ENCODE peak calls at places on chromosome 21, in seven cellular contexts. M, B, N, C, T, S and L are unnamed samples.
A peak's percentile ranks its signal among the peaks of the same experiment; 100 is the strongest.

GRCh38 chr21:42346441-42346840 is 4.4 kb downstream of the TFF2 start:
- DNase-seq in M (no peak), B (no peak), N (no peak), C (no peak), T (no peak), S (no peak), L (no peak)

GRCh38 chr21:28193189-28193588 is 799.5 kb downstream of the LTN1 start:
- DNase-seq in M (no peak), B (no peak), N (no peak), C (no peak), T (no peak), S (no peak), L (peak; percentile 6)

GRCh38 chr21:40615503-40616376 is 231.2 kb downstream of the DSCAM start:
- DNase-seq in M (no peak), B (no peak), N (peak; percentile 62), C (no peak), T (no peak), S (no peak), L (no peak)

GRCh38 chr21:42013338-42013737 is 3.2 kb upstream of the ZBTB21 start:
- DNase-seq in M (no peak), B (no peak), N (no peak), C (no peak), T (no peak), S (no peak), L (peak; percentile 30)

GRCh38 chr21:44773291-44773932 is 28.2 kb downstream of the UBE2G2 start:
- DNase-seq in M (no peak), B (no peak), N (no peak), C (no peak), T (peak; percentile 89), S (no peak), L (peak; percentile 60)

GRCh38 chr21:32826317-32827167 is 55.0 kb upstream of the PAXBP1 start:
- DNase-seq in M (peak; percentile 62), B (peak; percentile 79), N (peak; percentile 58), C (peak; percentile 24), T (peak; percentile 33), S (peak; percentile 75), L (peak; percentile 72)

GRCh38 chr21:29149771-29150425 is 19.5 kb downstream of the MAP3K7CL start:
- DNase-seq in M (no peak), B (peak; percentile 65), N (peak; percentile 78), C (no peak), T (no peak), S (no peak), L (no peak)

GRCh38 chr21:31967334-31967733 is 94.5 kb downstream of the HUNK start:
- DNase-seq in M (no peak), B (no peak), N (no peak), C (no peak), T (no peak), S (no peak), L (no peak)

GRCh38 chr21:31911138-31911907 is 38.5 kb downstream of the HUNK start:
- DNase-seq in M (no peak), B (no peak), N (peak; percentile 29), C (no peak), T (peak; percentile 46), S (no peak), L (no peak)

GRCh38 chr21:45332415-45332814 is 44.7 kb upstream of the POFUT2 start:
- DNase-seq in M (no peak), B (no peak), N (no peak), C (no peak), T (peak; percentile 4), S (no peak), L (no peak)

GRCh38 chr21:41064325-41064724 is 103.6 kb upstream of the BACE2 start:
- DNase-seq in M (no peak), B (no peak), N (no peak), C (no peak), T (no peak), S (no peak), L (no peak)

GRCh38 chr21:40176732-40177131 is 309.5 kb downstream of the PCP4 start:
- DNase-seq in M (peak; percentile 6), B (no peak), N (no peak), C (no peak), T (no peak), S (no peak), L (no peak)

GRCh38 chr21:43832648-43833047 is 32.4 kb upstream of the AGPAT3 start:
- DNase-seq in M (no peak), B (no peak), N (no peak), C (no peak), T (no peak), S (no peak), L (no peak)

GRCh38 chr21:17981060-17981459 is 161.9 kb upstream of the C21orf91 start:
- DNase-seq in M (no peak), B (peak; percentile 42), N (no peak), C (no peak), T (no peak), S (no peak), L (no peak)

GRCh38 chr21:45414396-45415187 is 9.6 kb downstream of the COL18A1 start:
- DNase-seq in M (no peak), B (no peak), N (no peak), C (peak; percentile 27), T (no peak), S (no peak), L (no peak)

GRCh38 chr21:46559291-46559983 is 45.4 kb downstream of the S100B start:
- DNase-seq in M (no peak), B (no peak), N (no peak), C (no peak), T (no peak), S (peak; percentile 55), L (no peak)

GRCh38 chr21:41460578-41461527 is 34.8 kb downstream of the MX1 start:
- DNase-seq in M (peak; percentile 77), B (peak; percentile 79), N (peak; percentile 60), C (peak; percentile 67), T (no peak), S (peak; percentile 81), L (peak; percentile 55)

GRCh38 chr21:32494946-32495703 is 82.6 kb downstream of the EVA1C start:
- DNase-seq in M (no peak), B (peak; percentile 80), N (peak; percentile 89), C (no peak), T (no peak), S (no peak), L (no peak)

GRCh38 chr21:22115746-22116145 is 1117.5 kb downstream of the NCAM2 start:
- DNase-seq in M (no peak), B (no peak), N (no peak), C (no peak), T (no peak), S (no peak), L (no peak)

GRCh38 chr21:22125581-22125980 is 1127.4 kb downstream of the NCAM2 start:
- DNase-seq in M (no peak), B (no peak), N (no peak), C (no peak), T (no peak), S (no peak), L (no peak)

GRCh38 chr21:22120616-22121266 is 1122.5 kb downstream of the NCAM2 start:
- DNase-seq in M (peak; percentile 54), B (peak; percentile 2), N (no peak), C (no peak), T (no peak), S (no peak), L (peak; percentile 23)
- TF ChIP-seq CTCF in M (peak; percentile 61), B (peak; percentile 35), N (peak; percentile 39), C (no peak), T (peak; percentile 48), S (peak; percentile 8), L (peak; percentile 39)

DNA sequence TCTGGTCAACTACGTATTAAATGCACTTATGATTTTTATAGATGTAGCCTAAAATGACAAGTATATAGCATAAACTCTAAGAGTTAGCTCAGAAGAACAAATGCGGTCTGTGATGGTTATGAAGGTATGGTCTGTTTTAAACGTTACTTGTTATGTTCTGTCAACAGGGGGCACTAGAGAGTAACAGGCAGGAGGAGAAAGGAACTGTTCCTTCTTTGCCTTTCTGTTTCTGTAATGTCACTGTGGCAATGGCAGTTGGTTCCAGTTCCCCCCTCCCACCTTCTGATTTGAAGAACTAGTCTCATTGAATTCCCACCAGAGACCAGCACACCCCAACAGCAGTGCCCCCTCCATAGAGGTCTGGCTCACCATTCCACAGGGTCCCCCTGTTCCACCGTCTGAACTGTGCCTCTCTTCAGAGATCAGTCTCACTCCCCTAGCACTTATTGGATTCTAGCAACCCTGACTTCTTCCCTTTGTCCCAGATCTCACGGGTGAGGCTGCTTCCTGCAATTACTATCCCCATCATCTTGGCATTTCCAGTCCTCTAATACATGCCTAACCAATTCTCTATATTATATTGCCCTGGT is 14.0 kb downstream of the KRTAP24-1 start:
- DNase-seq in M (peak; percentile 71), B (peak; percentile 0), N (no peak), C (no peak), T (peak; percentile 8), S (peak; percentile 26), L (peak; percentile 59)
- TF ChIP-seq CTCF in M (peak; percentile 72), B (no peak), N (no peak), C (no peak), T (peak; percentile 43), S (peak; percentile 35), L (peak; percentile 69)

GRCh38 chr21:37398697-37399096 is 32.1 kb downstream of the DYRK1A start:
- DNase-seq in M (no peak), B (no peak), N (no peak), C (no peak), T (no peak), S (no peak), L (no peak)

GRCh38 chr21:37402251-37402867 is 35.8 kb downstream of the DYRK1A start:
- DNase-seq in M (no peak), B (no peak), N (no peak), C (no peak), T (no peak), S (no peak), L (no peak)

GRCh38 chr21:37393786-37394185 is 27.2 kb downstream of the DYRK1A start:
- DNase-seq in M (no peak), B (no peak), N (no peak), C (no peak), T (no peak), S (no peak), L (no peak)

GRCh38 chr21:37393030-37393429 is 26.5 kb downstream of the DYRK1A start:
- DNase-seq in M (no peak), B (no peak), N (no peak), C (no peak), T (no peak), S (no peak), L (no peak)

DNA sequence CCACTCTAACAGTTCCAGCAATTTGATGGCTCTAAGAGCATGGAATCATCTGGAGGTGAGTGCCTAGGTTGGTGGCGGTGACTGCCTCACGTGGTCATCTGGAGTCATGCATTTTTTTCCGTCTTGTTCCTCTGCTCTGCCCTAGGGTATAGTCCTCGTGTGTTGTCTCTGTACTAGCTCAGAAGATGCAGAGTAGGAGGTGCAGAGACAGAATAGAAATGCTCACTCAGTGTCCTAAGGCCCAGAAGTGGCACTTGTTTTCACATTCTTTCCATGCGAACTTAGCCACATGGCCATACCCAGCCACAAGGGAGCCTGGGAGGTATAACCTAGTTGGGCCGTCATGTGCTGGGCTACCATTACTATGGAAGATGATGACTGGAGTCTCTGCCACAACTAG is 30.3 kb downstream of the DYRK1A start:
- DNase-seq in M (no peak), B (no peak), N (no peak), C (no peak), T (no peak), S (no peak), L (no peak)
- TF ChIP-seq CTCF in M (no peak), B (no peak), N (no peak), C (no peak), T (no peak), S (no peak), L (no peak)

DNA sequence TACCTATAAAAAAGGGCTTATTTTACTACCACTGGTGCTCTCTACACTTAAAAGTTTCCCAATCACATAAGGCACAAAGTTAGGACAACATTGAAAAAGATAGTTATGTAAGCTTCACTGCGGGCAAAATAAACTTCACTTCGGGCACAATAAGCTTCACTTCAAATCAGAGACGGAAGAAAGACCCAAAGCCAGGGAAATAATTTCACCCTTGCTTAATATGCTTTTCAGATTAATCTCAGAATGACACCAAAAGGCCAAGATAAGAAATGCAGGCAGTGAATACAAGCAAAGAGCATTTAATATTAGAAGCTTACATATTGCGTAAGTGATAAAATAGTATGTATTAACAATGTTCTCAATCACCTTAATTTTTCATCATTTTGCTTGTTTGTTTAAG is 444.2 kb downstream of the SETD4 start:
- DNase-seq in M (no peak), B (peak; percentile 82), N (peak; percentile 52), C (no peak), T (no peak), S (peak; percentile 3), L (peak; percentile 10)
- TF ChIP-seq CTCF in M (no peak), B (peak; percentile 54), N (peak; percentile 59), C (no peak), T (no peak), S (no peak), L (peak; percentile 49)